ENCODE peak calls at places on chromosomes 2 and 18, in five cellular contexts. V, R, I, Z and L are unnamed samples.

GRCh38 chr2:2644040-2644439 is 313.0 kb upstream of the MYT1L start:
- DNase-seq in V (no peak), R (no peak), I (no peak), Z (no peak), L (no peak)

GRCh38 chr18:70931942-70932814 is 643.3 kb downstream of the SOCS6 start:
- DNase-seq in V (peak), R (no peak), I (no peak), Z (no peak), L (peak)

GRCh38 chr18:47931707-47932103 is 1.2 kb upstream of the SMAD2 start:
- DNase-seq in V (no peak), R (peak), I (no peak), Z (no peak), L (no peak)

GRCh38 chr2:234947556-234947955 is 4.3 kb upstream of the SH3BP4 start:
- DNase-seq in V (no peak), R (no peak), I (no peak), Z (no peak), L (no peak)

GRCh38 chr2:38106420-38107182 is 30.6 kb upstream of the CYP1B1 start:
- DNase-seq in V (no peak), R (no peak), I (no peak), Z (no peak), L (peak)

GRCh38 chr2:232615339-232615738 is 18.1 kb upstream of the EFHD1 start:
- DNase-seq in V (no peak), R (no peak), I (no peak), Z (no peak), L (no peak)

GRCh38 chr2:104969564-104969963 is 68.3 kb upstream of the MRPS9 start:
- DNase-seq in V (no peak), R (no peak), I (no peak), Z (peak), L (no peak)

GRCh38 chr2:147844691-147845607 is at the start of gene ACVR2A:
- DNase-seq in V (peak), R (peak), I (no peak), Z (no peak), L (no peak)

GRCh38 chr2:159497857-159498256 is 118.5 kb downstream of the BAZ2B start:
- DNase-seq in V (no peak), R (no peak), I (no peak), Z (peak), L (no peak)

GRCh38 chr2:22683911-22684310 is 701.1 kb upstream of the KLHL29 start:
- DNase-seq in V (no peak), R (no peak), I (no peak), Z (no peak), L (no peak)

GRCh38 chr2:111946294-111947114 is 48.1 kb downstream of the MERTK start:
- DNase-seq in V (peak), R (no peak), I (no peak), Z (peak), L (no peak)

GRCh38 chr2:143399679-143400078 is 270.5 kb downstream of the ARHGAP15 start:
- DNase-seq in V (no peak), R (no peak), I (no peak), Z (no peak), L (peak)

GRCh38 chr2:220011859-220012258 is 384.4 kb downstream of the SLC4A3 start:
- DNase-seq in V (no peak), R (no peak), I (no peak), Z (peak), L (no peak)

GRCh38 chr18:28715206-28715605 is 538.3 kb upstream of the CDH2 start:
- DNase-seq in V (no peak), R (no peak), I (no peak), Z (no peak), L (no peak)

GRCh38 chr2:63001576-63001975 is 49.1 kb upstream of the OTX1 start:
- DNase-seq in V (no peak), R (no peak), I (no peak), Z (no peak), L (no peak)

GRCh38 chr2:207770602-207771404 is 1.1 kb upstream of the FZD5 start:
- DNase-seq in V (no peak), R (no peak), I (peak), Z (no peak), L (no peak)

GRCh38 chr2:149360106-149360505 is 29.7 kb downstream of the LYPD6 start:
- DNase-seq in V (no peak), R (no peak), I (no peak), Z (no peak), L (no peak)

DNA sequence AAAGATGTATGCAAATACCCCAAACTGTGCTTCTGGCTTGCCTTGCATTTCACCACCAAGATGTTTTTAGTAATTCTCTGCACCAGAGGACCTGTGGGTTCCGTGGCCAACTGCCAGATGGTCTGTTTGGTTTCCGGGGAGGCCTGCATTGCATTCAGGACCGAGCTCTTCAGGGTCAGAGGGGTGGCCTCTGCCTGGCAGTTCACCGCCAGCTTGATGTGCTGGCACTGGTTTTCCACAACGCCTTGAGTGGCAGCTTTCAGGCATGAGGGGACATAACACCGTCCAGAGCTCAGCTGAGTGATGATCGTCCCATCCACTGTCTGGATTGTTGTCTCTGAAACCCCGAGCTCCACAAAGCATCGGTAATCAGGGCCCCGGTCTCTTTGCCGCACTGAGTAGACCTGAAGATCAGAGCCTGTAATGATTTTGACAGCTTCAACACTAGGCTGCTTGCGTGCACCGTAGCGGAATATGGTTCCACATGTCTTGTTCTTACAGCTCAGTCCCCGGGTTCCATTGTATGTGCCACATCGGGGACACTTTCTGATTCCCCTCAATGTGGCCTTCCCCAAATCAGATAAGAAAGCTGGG is 9.4 kb downstream of the C2orf42 start:
- DNase-seq in V (no peak), R (no peak), I (no peak), Z (no peak), L (no peak)
- TF ChIP-seq POLR2AphosphoS5 in V (no peak), R (no peak), I (no peak), Z (no peak), L (no peak)

DNA sequence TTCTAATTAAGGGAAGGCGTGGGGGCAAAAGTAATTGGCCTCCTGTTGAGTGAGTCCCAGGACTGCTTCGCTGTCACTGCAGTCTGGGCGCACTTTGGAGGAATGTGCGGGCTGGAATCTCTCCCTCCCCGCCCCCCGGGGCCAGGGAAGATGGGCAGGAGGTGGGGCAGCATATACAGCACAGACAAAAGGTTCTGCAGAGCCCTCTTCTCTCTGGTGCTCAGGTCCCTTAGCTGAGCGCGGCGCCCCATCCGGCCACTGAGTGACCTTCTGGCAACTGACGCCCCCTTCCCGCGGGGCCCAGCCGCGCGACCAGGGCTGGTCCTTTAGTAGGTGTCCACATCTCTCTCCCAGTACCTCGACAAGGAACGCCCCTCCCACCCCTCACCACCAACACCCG is 685.8 kb downstream of the NRXN1 start:
- DNase-seq in V (no peak), R (no peak), I (peak), Z (no peak), L (no peak)
- TF ChIP-seq EZH2 in V (no peak), R (no peak), I (no peak), Z (no peak), L (no peak)

GRCh38 chr2:131148426-131148825 is 43.3 kb downstream of the PLEKHB2 start:
- DNase-seq in V (no peak), R (no peak), I (no peak), Z (no peak), L (no peak)
- H3K9ac ChIP-seq in V (no peak), R (no peak), I (no peak), Z (no peak), L (no peak)

GRCh38 chr2:236816197-236817170 is 246.9 kb downstream of the ACKR3 start:
- DNase-seq in V (no peak), R (no peak), I (no peak), Z (no peak), L (no peak)

GRCh38 chr2:236813806-236814205 is 244.2 kb downstream of the ACKR3 start:
- DNase-seq in V (no peak), R (no peak), I (no peak), Z (no peak), L (no peak)

GRCh38 chr2:236811062-236811656 is 241.5 kb downstream of the ACKR3 start:
- DNase-seq in V (no peak), R (no peak), I (no peak), Z (no peak), L (no peak)

GRCh38 chr2:236815746-236816145 is 246.1 kb downstream of the ACKR3 start:
- DNase-seq in V (no peak), R (no peak), I (no peak), Z (no peak), L (no peak)

GRCh38 chr2:236814558-236814957 is 244.9 kb downstream of the ACKR3 start:
- DNase-seq in V (no peak), R (no peak), I (no peak), Z (no peak), L (no peak)
- TF ChIP-seq POLR2AphosphoS5 in V (no peak), R (no peak), I (no peak), Z (no peak), L (no peak)

DNA sequence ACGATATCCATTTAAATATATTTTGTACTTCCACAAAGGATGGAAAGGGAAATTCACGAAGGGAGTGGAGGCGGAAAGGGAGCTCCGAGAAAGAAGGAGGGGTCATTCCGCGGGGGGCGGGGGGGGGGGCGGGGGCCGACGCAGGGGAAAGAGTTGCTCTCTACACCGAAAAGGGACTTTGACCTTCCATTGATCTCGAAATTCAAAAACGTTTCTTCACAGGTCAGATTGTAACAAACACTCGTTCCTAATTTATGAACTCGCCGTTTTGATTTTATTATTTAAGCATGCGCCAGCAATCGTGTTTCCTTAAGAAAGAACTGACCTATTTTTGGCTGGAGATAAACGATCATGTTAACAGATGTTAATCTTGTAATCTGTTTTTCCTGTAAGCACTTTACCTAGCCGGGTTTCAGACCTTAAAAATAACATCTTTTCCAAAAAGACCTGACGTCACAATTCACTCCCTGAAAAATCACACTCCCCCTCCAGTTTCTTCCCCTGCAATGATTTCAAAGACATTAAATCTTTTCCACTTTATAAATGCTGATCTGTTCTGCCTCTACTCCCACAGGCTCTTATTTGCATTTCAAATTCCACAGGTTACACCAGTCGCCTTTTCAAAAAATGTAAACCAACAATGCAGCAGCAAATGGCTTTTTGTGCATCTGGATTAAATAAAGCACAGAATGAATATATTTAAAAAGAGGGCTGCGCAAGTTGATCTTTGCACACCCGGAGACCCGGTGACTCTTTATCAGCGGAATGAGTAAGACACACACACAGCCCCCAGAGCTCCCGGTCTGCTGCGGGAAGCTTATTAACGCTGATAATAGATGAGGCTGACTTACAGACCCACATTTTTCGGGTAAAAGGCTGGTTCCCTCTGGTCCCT is 1.6 kb downstream of the ZNF516 start:
- DNase-seq in V (peak), R (peak), I (no peak), Z (no peak), L (peak)
- TF ChIP-seq EZH2 in V (no peak), R (no peak), I (no peak), Z (no peak), L (no peak)

GRCh38 chr18:76444436-76445105 is 50.5 kb downstream of the ZNF516 start:
- DNase-seq in V (no peak), R (no peak), I (no peak), Z (no peak), L (no peak)
- H3K9ac ChIP-seq in V (no peak), R (no peak), I (no peak), Z (no peak), L (no peak)

GRCh38 chr2:240726876-240727275 is 35.2 kb downstream of the AQP12A start:
- DNase-seq in V (no peak), R (no peak), I (no peak), Z (no peak), L (no peak)

GRCh38 chr2:240723851-240724250 is 32.2 kb downstream of the AQP12A start:
- DNase-seq in V (no peak), R (no peak), I (no peak), Z (no peak), L (no peak)

GRCh38 chr2:240727439-240727838 is 35.8 kb downstream of the AQP12A start:
- DNase-seq in V (no peak), R (no peak), I (no peak), Z (no peak), L (no peak)

GRCh38 chr2:240724431-240724830 is 32.8 kb downstream of the AQP12A start:
- DNase-seq in V (no peak), R (no peak), I (no peak), Z (no peak), L (no peak)

DNA sequence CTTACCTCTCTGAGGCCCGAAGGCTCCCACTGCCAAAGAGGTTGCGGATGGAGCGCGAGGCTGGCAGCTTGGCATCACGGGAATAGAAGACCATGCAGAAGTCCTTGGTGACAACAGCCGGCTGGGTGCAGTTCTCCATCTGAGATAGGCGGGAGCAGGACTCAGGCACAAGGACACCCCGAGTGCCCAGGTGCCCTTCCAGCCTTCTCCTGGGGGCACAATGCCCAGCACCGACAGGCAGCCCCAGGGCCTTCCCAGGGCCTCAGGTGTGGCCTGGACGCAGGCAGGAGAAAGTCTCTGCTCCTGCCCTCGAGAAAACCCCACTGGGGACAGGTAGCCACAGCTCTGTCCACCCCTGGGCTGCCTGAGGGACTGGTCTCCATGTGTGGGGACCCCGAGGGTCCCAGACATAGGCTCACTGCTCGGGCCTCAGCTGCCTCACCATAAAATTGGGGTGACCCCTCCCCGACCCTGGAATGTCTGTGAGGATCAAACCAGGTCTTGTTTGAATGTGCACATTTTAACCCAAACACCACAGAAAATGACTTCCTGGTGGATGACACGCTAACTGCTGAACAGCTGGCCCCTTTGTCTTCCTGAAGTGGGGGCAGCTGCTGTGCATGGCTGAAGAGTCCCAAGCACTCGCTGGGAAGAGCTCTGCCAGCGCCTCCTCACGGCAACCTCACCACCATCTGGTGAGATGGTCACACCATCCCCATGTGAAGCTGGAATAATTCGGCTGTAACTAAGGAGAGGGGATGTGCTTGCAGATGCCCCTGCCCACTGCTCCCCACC is 33.8 kb downstream of the AQP12A start:
- DNase-seq in V (no peak), R (no peak), I (no peak), Z (no peak), L (no peak)
- TF ChIP-seq POLR2AphosphoS5 in V (no peak), R (no peak), I (peak), Z (no peak), L (no peak)